ENCODE peak calls at places on chromosomes 5 and 9, in five cellular contexts. X is SK-N-SH, I is H1, F is GM12878, Z is HCT116. N is an unnamed sample.
A peak's percentile ranks its signal among the peaks of the same experiment; 100 is the strongest.

GRCh38 chr9:37433754-37434435 is 11.4 kb downstream of the GRHPR start:
- DNase-seq in I (no peak), F (no peak), X (no peak), Z (no peak), N (peak; percentile 89)

GRCh38 chr5:108637110-108637509 is 110.6 kb upstream of the FER start:
- DNase-seq in Z (no peak), F (no peak), I (no peak), X (no peak), N (no peak)

GRCh38 chr9:69497816-69498215 is 172.8 kb downstream of the ENTREP1 start:
- DNase-seq in Z (no peak), X (no peak), I (no peak), F (no peak), N (no peak)

GRCh38 chr5:146018461-146019375 is 82.3 kb downstream of the SH3RF2 start:
- DNase-seq in X (no peak), F (no peak), Z (no peak), I (no peak), N (no peak)

GRCh38 chr9:72480931-72481330 is 40.5 kb upstream of the TMC1 start:
- DNase-seq in Z (no peak), F (no peak), I (no peak), X (no peak), N (no peak)

GRCh38 chr5:88602584-88602983 is 280.4 kb downstream of the MEF2C start:
- DNase-seq in F (no peak), I (peak; percentile 81), Z (peak; percentile 10), X (no peak), N (no peak)

GRCh38 chr9:135480071-135480941 is 724 bp downstream of the PPP1R26 start:
- DNase-seq in F (no peak), X (peak; percentile 82), I (peak; percentile 69), Z (no peak), N (no peak)

GRCh38 chr5:19605846-19606407 is 382.1 kb downstream of the CDH18 start:
- DNase-seq in X (no peak), Z (no peak), F (no peak), I (no peak), N (no peak)

GRCh38 chr9:96139592-96140251 is 162.3 kb downstream of the HSD17B3 start:
- DNase-seq in X (peak; percentile 71), I (no peak), Z (no peak), F (no peak), N (no peak)

GRCh38 chr9:133730994-133731715 is 7.0 kb downstream of the SARDH start:
- DNase-seq in X (no peak), I (no peak), Z (no peak), F (no peak), N (no peak)

GRCh38 chr5:7436521-7436920 is 40.6 kb downstream of the ADCY2 start:
- DNase-seq in Z (no peak), I (no peak), F (no peak), X (no peak), N (no peak)
- TF ChIP-seq YY1 in Z (no peak), I (no peak), F (no peak), X (no peak), N (no peak)

GRCh38 chr9:2559212-2560152 is 62.1 kb upstream of the VLDLR start:
- DNase-seq in F (no peak), X (peak; percentile 10), Z (no peak), I (no peak), N (peak; percentile 28)
- H3K9ac ChIP-seq in F (no peak overlapping the region), X (peak overlapping the region; percentile 25), Z (no peak overlapping the region), I (no peak overlapping the region), N (no peak overlapping the region)

DNA sequence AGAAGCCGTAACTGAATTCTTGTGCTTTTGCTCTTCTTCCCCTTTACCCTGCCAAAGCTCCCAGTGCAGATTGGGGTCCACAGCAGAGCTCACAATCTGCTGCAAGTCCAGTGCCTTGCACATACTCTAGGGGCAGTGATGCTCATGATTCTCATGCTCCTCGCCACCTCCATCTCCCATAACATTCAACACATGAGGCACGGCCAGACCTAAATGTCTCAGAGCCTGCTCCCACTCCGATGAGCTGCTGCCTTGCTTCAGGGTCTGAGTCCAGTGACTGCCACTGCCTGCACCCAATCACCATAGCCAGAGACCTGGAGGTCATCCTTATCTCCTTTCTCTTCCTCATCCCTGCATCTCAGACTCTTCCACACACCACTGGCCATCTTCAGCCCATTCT is 10.5 kb downstream of the CSF1R start:
- DNase-seq in Z (no peak), I (peak; percentile 32), X (peak; percentile 29), F (no peak), N (no peak)
- TF ChIP-seq YY1 in Z (no peak), I (no peak), X (no peak), F (no peak), N (no peak)

GRCh38 chr5:43192558-43193170 is 639 bp downstream of the NIM1K start:
- DNase-seq in I (peak; percentile 49), Z (no peak), X (peak; percentile 39), F (no peak), N (no peak)
- H3K9ac ChIP-seq in I (no peak overlapping the region), Z (no peak overlapping the region), X (peak overlapping the region; percentile 50), F (peak overlapping the region; percentile 29), N (peak overlapping the region; percentile 42)

DNA sequence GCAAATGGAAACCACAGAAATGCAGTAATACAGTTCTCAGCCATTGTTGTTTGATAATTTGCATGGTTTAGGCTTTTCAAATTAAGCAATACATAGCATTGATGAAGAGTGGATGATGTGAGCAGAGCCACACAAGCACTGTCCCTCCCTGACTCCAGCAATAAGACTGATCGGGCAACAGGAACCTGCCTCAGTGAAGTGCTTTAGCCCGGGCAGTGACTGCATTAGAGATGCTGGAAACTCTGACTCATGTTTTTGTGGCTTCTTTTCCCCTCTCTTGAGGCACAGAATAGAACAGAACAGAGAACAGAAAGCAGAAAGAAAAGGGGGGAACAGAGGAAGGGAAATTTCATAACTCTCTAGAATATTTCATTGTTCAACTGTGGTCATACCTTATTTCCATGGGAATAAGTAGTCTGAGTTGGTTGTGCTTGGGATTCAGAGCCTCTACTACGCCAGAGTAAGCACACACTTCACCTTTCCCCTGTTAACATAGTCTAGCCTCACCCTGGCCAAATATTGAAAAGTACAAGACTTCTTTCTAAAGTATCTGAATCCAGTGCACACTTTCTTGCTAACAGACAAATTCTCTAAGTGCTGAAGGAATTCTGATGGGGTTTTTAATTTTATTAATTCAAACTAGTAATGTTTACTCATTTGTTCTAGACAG is 164.8 kb upstream of the VCAN start:
- DNase-seq in I (no peak), Z (peak; percentile 44), F (peak; percentile 84), X (no peak), N (no peak)
- TF ChIP-seq YY1 in I (no peak), Z (no peak), F (no peak), X (no peak), N (no peak)

N was measured in NT2/D1.